ENCODE peak calls at places on chromosomes 6 and 20, in four cellular contexts. S is K562, H is HepG2, I is GM12878. N is an unnamed sample.

GRCh38 chr20:63896136-63896890 is 1.4 kb downstream of the DNAJC5 start:
- DNase-seq in S (no peak), H (peak; percentile 87), I (no peak), N (no peak)

GRCh38 chr20:43665466-43666176 is 1.3 kb upstream of the MYBL2 start:
- DNase-seq in S (no peak), H (no peak), I (no peak), N (no peak)

GRCh38 chr20:59044295-59044694 is 1.7 kb upstream of the PRELID3B start:
- DNase-seq in S (no peak), H (no peak), I (no peak), N (no peak)

GRCh38 chr6:16320533-16321340 is 82.3 kb downstream of the GMPR start:
- DNase-seq in S (no peak), H (no peak), I (no peak), N (no peak)

GRCh38 chr20:20713244-20713765 is 861 bp upstream of the RALGAPA2 start:
- DNase-seq in S (no peak), H (peak; percentile 22), I (no peak), N (peak; percentile 26)

GRCh38 chr20:52060794-52061714 is 130.5 kb downstream of the ZFP64 start:
- DNase-seq in S (no peak), H (peak; percentile 71), I (no peak), N (peak; percentile 45)

GRCh38 chr6:97064578-97064977 is 140.1 kb downstream of the KLHL32 start:
- DNase-seq in S (no peak), H (no peak), I (no peak), N (no peak)

GRCh38 chr6:133551847-133552331 is 310.7 kb downstream of the EYA4 start:
- DNase-seq in S (no peak), H (no peak), I (no peak), N (no peak)

GRCh38 chr6:30219244-30219643 is 6.0 kb upstream of the TRIM26 start:
- DNase-seq in S (no peak), H (peak; percentile 77), I (peak; percentile 23), N (peak; percentile 44)

GRCh38 chr6:11043961-11044711 is at the start of gene ELOVL2:
- DNase-seq in S (peak; percentile 95), H (peak; percentile 59), I (no peak), N (peak; percentile 70)

GRCh38 chr6:74642101-74642500 is 563.8 kb downstream of the COL12A1 start:
- DNase-seq in S (no peak), H (no peak), I (no peak), N (no peak)

GRCh38 chr6:8277769-8278168 is 157.6 kb downstream of the SLC35B3 start:
- DNase-seq in S (no peak), H (no peak), I (no peak), N (peak; percentile 26)

GRCh38 chr20:2273634-2274302 is 22.0 kb upstream of the TGM3 start:
- DNase-seq in S (no peak), H (no peak), I (no peak), N (no peak)

GRCh38 chr6:150902142-150902800 is 36.8 kb downstream of the MTHFD1L start:
- DNase-seq in S (no peak), H (no peak), I (no peak), N (no peak)

GRCh38 chr20:44083220-44083933 is 103.6 kb downstream of the JPH2 start:
- DNase-seq in S (no peak), H (no peak), I (no peak), N (no peak)

GRCh38 chr6:98695076-98695816 is 139.1 kb upstream of the POU3F2 start:
- DNase-seq in S (no peak), H (no peak), I (no peak), N (no peak)

GRCh38 chr6:139763468-139764214 is 389.2 kb upstream of the CITED2 start:
- DNase-seq in S (no peak), H (no peak), I (no peak), N (no peak)

GRCh38 chr6:116840091-116840490 is 11.2 kb upstream of the GPRC6A start:
- DNase-seq in S (peak; percentile 11), H (no peak), I (no peak), N (no peak)

GRCh38 chr20:57481281-57481711 is 43.6 kb downstream of the CTCFL start:
- DNase-seq in S (no peak), H (no peak), I (no peak), N (no peak)

GRCh38 chr20:60050193-60050960 is 92.2 kb downstream of the CDH26 start:
- DNase-seq in S (no peak), H (peak; percentile 18), I (no peak), N (peak; percentile 64)

GRCh38 chr6:106256201-106256968 is 69.2 kb downstream of the ATG5 start:
- DNase-seq in S (no peak), H (no peak), I (no peak), N (no peak)

GRCh38 chr6:106750146-106750900 is 120.9 kb downstream of the QRSL1 start:
- DNase-seq in S (no peak), H (no peak), I (no peak), N (no peak)

DNA sequence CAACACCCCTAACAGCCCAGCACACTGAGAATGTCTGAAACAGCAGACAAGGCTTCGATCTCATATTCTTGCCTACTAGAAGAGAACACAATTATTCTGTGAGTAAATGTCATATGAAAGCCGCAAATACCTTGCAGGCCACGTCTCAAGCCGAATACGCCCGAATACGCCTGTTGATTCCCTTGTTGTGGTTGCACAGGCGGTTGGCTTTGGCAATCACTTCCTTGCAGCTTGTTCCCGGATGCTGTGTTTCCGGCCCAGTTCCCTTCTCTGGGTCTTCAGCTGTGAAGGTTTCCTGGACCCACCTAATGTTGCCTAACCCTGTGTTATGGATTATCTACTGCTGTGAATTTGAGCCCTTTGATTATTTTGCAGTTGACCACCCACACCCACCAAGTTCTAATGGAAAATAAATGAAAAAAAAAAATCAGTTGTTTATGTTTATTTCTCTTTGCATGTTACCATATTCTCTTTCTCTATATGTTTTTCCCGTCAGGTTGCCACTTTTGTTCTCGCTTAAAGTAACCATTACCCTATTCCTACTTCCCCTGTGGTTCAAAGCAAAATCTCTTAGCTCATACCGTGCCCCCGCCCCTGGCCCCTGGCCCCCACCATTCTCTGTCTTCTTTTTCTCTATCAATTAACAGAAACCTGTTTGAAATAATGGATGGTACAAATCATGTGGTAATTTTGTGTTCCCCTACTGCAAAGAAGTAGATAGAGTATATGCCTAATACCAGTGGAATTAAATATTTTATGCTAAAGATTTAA is 172.4 kb downstream of the ADGB start:
- DNase-seq in S (peak; percentile 30), H (no peak), I (no peak), N (no peak)
- TF ChIP-seq TCF7 in S (peak; percentile 95), H (no peak), I (no peak), N (no peak)

GRCh38 chr6:36539814-36540568 is 7.3 kb downstream of the STK38 start:
- DNase-seq in S (no peak), H (no peak), I (no peak), N (no peak)
- TF ChIP-seq SP1 in S (no peak), H (no peak), I (no peak), N (no peak)

GRCh38 chr6:41614713-41615112 is 23.6 kb upstream of the MDFI start:
- DNase-seq in S (no peak), H (no peak), I (no peak), N (no peak)
- TF ChIP-seq TCF7 in S (no peak), H (no peak), I (no peak), N (no peak)

DNA sequence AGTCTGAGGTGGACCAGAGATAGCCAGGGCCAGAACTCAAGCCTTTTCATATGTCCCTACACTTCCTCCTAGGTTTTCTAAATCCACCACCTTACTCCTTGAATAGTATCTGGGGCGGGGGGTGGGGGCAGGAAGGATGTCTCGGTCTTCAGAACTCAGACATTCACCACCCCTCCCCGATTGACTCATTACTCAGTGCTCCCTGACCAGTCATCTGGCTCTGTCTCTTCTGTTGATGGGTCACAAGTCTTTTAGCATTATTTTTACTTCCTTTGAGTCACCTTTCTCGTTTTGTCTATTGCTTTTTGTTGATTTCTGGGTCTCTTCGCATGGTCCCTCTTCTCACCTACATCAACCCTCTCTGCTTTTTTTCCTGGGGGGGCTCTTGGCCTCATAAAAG is 23.3 kb downstream of the NOX3 start:
- DNase-seq in S (no peak), H (no peak), I (no peak), N (no peak)
- TF ChIP-seq SP1 in S (no peak), H (no peak), I (no peak), N (no peak)

GRCh38 chr20:24350923-24351368 is 118.5 kb upstream of the SYNDIG1 start:
- DNase-seq in S (no peak), H (no peak), I (no peak), N (no peak)
- TF ChIP-seq TCF7 in S (no peak), H (no peak), I (no peak), N (no peak)

GRCh38 chr20:49560186-49560585 is 7.8 kb downstream of the PTGIS start:
- DNase-seq in S (no peak), H (no peak), I (no peak), N (no peak)
- TF ChIP-seq SP1 in S (no peak), H (no peak), I (no peak), N (no peak)

GRCh38 chr6:12538881-12539357 is 177.6 kb upstream of the PHACTR1 start:
- DNase-seq in S (no peak), H (peak; percentile 79), I (no peak), N (no peak)
- TF ChIP-seq TCF7 in S (no peak), H (no peak), I (no peak), N (no peak)

DNA sequence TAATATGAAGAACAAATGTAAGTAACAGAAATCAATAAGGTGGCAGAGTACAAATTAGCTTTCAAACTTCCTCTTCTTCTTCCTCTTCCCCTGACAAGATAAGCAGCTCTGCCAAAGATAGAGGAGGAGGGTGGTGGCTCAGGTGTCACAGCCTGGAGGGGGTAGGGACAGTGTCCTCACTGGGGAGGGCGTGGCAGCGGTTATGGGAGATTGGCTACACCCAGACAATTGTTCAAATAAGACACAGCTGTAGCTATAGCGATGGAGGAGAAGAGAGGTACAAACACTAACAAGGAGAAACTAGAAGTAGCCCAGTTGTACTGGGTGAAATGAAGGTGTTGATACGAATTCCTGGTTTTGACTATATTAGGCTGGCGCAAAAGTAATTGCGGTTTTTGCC is 198.5 kb downstream of the TBXT start:
- DNase-seq in S (no peak), H (no peak), I (no peak), N (no peak)
- TF ChIP-seq SP1 in S (no peak), H (no peak), I (no peak), N (no peak)

GRCh38 chr6:48087448-48087847 is 23.5 kb downstream of the PTCHD4 start:
- DNase-seq in S (no peak), H (no peak), I (no peak), N (no peak)

DNA sequence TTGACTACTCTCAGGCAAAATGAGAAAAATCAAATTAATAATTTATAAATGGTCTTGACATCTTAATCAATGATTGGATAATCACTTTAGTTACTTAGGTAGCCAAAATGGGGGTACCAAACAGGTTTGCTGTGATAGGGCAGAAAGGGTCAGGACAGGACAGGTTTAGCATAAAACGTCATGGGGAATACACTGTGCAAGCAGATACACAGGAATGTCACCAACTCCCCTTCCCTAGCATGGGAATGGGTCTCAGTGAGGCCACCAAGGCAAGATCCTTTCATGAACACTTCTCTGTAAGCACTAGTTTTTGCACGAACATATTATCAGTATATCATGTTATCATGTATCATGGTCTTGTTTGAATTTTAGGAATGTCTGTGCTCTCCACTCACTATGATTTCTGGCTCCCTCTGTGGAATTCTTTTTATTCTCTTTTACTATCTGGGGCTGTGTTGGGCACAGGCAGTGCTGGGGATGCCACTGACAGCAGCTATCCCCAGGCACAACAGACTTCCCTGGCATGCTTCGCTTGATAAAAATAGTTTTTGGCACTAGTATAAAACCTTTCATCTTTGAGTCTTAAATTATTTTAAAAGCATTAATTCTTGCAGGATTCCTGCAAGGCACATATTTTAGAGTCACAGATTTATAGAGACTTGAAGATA is 18.3 kb downstream of the PTCHD4 start:
- DNase-seq in S (no peak), H (no peak), I (no peak), N (no peak)
- TF ChIP-seq TCF7 in S (no peak), H (no peak), I (no peak), N (no peak)